ENCODE peak calls at places on chromosomes 5 and 9, in nine cellular contexts. Y is GM23248; J is transverse colon; I is upper lobe of right lung; O is heart left ventricle; Z is CD8-positive, alpha-beta T cell; V is cardiac muscle cell; T is colonic mucosa; P is suprapubic skin. W is an unnamed sample. For H3K36me3, the result is how much of the 10 kb centered on the place peaks cover.

GRCh38 chr5:53063791-53064190 is 45.8 kb downstream of the MOCS2 start:
- DNase-seq in O (no peak), J (no peak), V (no peak), P (no peak), Y (peak), I (no peak), Z (no peak), T (no peak), W (no peak)

GRCh38 chr9:5566054-5566618 is 55.8 kb downstream of the PDCD1LG2 start:
- DNase-seq in T (no peak), J (no peak), O (no peak), I (no peak), P (no peak), V (no peak), Y (no peak), Z (no peak), W (no peak)

GRCh38 chr5:22709743-22710142 is 143.4 kb downstream of the CDH12 start:
- DNase-seq in O (no peak), J (no peak), Z (no peak), Y (no peak), T (no peak), P (no peak), V (no peak), I (no peak), W (no peak)

GRCh38 chr5:5071554-5071953 is 68.6 kb upstream of the ADAMTS16 start:
- DNase-seq in I (no peak), P (no peak), Y (no peak), J (no peak), T (no peak), O (no peak), Z (no peak), V (peak), W (no peak)

GRCh38 chr5:119220576-119221197 is 135.1 kb upstream of the TNFAIP8 start:
- DNase-seq in J (no peak), P (no peak), T (no peak), O (no peak), Y (no peak), Z (no peak), I (no peak), V (no peak), W (no peak)

GRCh38 chr5:1803192-1803591 is 2.0 kb downstream of the NDUFS6 start:
- DNase-seq in Y (no peak), T (no peak), J (no peak), Z (no peak), P (peak), O (no peak), I (no peak), V (no peak), W (no peak)

GRCh38 chr9:133799716-133800115 is 61.6 kb upstream of the SARDH start:
- DNase-seq in J (no peak), Y (no peak), Z (no peak), O (no peak), P (no peak), V (no peak), I (no peak), T (no peak), W (no peak)

GRCh38 chr9:88355166-88355565 is 33.1 kb upstream of the SPIN1 start:
- DNase-seq in Z (no peak), V (no peak), P (no peak), I (no peak), O (no peak), J (no peak), T (no peak), Y (peak), W (no peak)

GRCh38 chr5:143671644-143672569 is 140.1 kb upstream of the HMHB1 start:
- DNase-seq in Y (no peak), V (no peak), T (no peak), J (no peak), O (no peak), P (no peak), I (no peak), Z (no peak), W (no peak)

GRCh38 chr9:105079457-105079856 is 151.5 kb upstream of the ABCA1 start:
- DNase-seq in V (no peak), I (no peak), T (no peak), Z (no peak), Y (no peak), P (no peak), O (no peak), J (no peak), W (no peak)
- H3K4me3 ChIP-seq in V (no peak), I (no peak), T (no peak), Z (no peak), Y (no peak), P (no peak), O (no peak), J (no peak), W (no peak)

GRCh38 chr5:157549283-157549629 is 26.3 kb downstream of the ADAM19 start:
- DNase-seq in O (no peak), Z (no peak), T (no peak), V (no peak), Y (peak), I (no peak), P (no peak), J (no peak), W (no peak)
- H3K27ac ChIP-seq in O (no peak), Z (no peak), T (peak), V (no peak), Y (peak), I (no peak), P (no peak), J (peak), W (no peak)

DNA sequence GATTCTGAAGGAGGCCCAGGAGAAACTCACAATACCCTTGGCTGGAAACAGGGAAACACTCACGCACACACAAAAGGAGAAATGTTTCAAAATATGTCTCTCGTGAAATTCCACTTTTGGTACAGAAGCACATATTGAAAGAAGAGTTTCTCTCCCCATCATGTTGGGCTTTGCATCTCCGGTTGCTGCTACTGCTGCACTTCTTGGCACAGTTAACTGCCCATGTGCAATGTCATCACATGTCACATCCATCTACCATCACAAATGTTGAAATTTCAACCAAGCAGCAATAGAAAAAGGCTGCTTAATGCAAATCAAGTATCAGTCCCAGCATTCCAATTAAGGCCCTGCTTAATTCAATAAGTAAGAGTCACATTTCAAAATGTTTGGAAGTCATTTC is 72.1 kb downstream of the ABCA1 start:
- DNase-seq in T (no peak), P (no peak), Z (no peak), J (no peak), O (no peak), V (no peak), Y (no peak), I (no peak), W (no peak)
- H3K36me3 ChIP-seq in T (under half), P (under half), Z (under half), J (under half), O (under half), V (under half), Y (under half), I (under half), W (under half)

GRCh38 chr9:125749951-125750655 is 2.9 kb downstream of the PBX3 start:
- DNase-seq in J (no peak), Y (peak), Z (no peak), I (no peak), P (no peak), T (no peak), O (no peak), V (no peak), W (no peak)
- H3K4me3 ChIP-seq in J (no peak), Y (peak), Z (no peak), I (peak), P (no peak), T (no peak), O (peak), V (peak), W (peak)

GRCh38 chr9:127133739-127134167 is 11.3 kb upstream of the ANGPTL2 start:
- DNase-seq in T (no peak), O (peak), Y (peak), P (no peak), V (peak), Z (no peak), J (peak), I (peak), W (peak)
- H3K27ac ChIP-seq in T (peak), O (peak), Y (peak), P (peak), V (peak), Z (no peak), J (peak), I (peak), W (peak)

GRCh38 chr5:6746244-6746643 is 33.0 kb downstream of the TENT4A start:
- DNase-seq in O (no peak), V (no peak), J (no peak), P (no peak), I (no peak), T (no peak), Z (no peak), Y (no peak), W (no peak)
- H3K36me3 ChIP-seq in O (under half), V (under half), J (under half), P (half or more), I (half or more), T (under half), Z (under half), Y (under half), W (under half)